ENCODE peak calls at places on chromosome 2, in nine cellular contexts. U, S, A, K, O, Q, L, E and D are unnamed samples.

GRCh38 chr2:20326163-20326780 is 24.4 kb downstream of the PUM2 start:
- DNase-seq in O (peak; percentile 62), K (peak; percentile 75), S (peak; percentile 58), Q (peak; percentile 27), A (no peak), U (no peak), E (peak; percentile 50), L (peak; percentile 79), D (peak; percentile 70)

GRCh38 chr2:7613831-7614230 is 696.6 kb downstream of the RNF144A start:
- DNase-seq in A (no peak), S (no peak), E (no peak), U (no peak), Q (no peak), K (no peak), O (no peak), L (no peak), D (no peak)

GRCh38 chr2:26578581-26578980 is 62.6 kb downstream of the CIB4 start:
- DNase-seq in U (no peak), K (no peak), Q (no peak), L (peak; percentile 38), S (no peak), E (no peak), O (no peak), A (no peak), D (no peak)

GRCh38 chr2:230863031-230863430 is 1.7 kb upstream of the ITM2C start:
- DNase-seq in Q (no peak), L (peak; percentile 34), A (no peak), E (no peak), O (no peak), S (no peak), K (no peak), U (no peak), D (no peak)

GRCh38 chr2:108315408-108316193 is 26.9 kb downstream of the SULT1C2 start:
- DNase-seq in Q (no peak), O (no peak), L (no peak), K (no peak), A (no peak), U (no peak), E (no peak), S (peak; percentile 52), D (peak; percentile 57)

GRCh38 chr2:111042772-111043771 is 77.6 kb upstream of the BCL2L11 start:
- DNase-seq in K (no peak), O (no peak), U (no peak), L (peak; percentile 28), A (no peak), Q (no peak), S (no peak), E (no peak), D (no peak)

GRCh38 chr2:5594288-5594687 is 97.9 kb upstream of the SOX11 start:
- DNase-seq in U (no peak), S (no peak), E (no peak), K (no peak), Q (no peak), A (no peak), O (no peak), L (no peak), D (no peak)

GRCh38 chr2:240995041-240995960 is 3.1 kb upstream of the SNED1 start:
- DNase-seq in U (peak; percentile 44), E (no peak), L (peak; percentile 35), S (no peak), Q (no peak), O (no peak), K (peak; percentile 15), A (peak; percentile 29), D (no peak)

GRCh38 chr2:14418110-14418509 is 214.4 kb upstream of the LRATD1 start:
- DNase-seq in O (no peak), K (no peak), A (no peak), L (no peak), Q (no peak), E (no peak), U (no peak), S (no peak), D (no peak)

GRCh38 chr2:233801357-233802131 is 23.4 kb downstream of the MROH2A start:
- DNase-seq in O (no peak), U (peak; percentile 21), L (peak; percentile 44), A (no peak), Q (peak; percentile 6), K (peak; percentile 25), S (no peak), E (no peak), D (peak; percentile 72)

GRCh38 chr2:55519908-55520885 is 679 bp downstream of the CFAP36 start:
- DNase-seq in O (peak; percentile 30), K (peak; percentile 36), S (peak; percentile 25), U (peak; percentile 55), E (peak; percentile 25), L (peak; percentile 71), Q (no peak), A (no peak), D (peak; percentile 51)

GRCh38 chr2:22521620-22522019 is 863.4 kb upstream of the KLHL29 start:
- DNase-seq in S (no peak), L (peak; percentile 55), E (no peak), U (no peak), A (no peak), O (no peak), Q (no peak), K (no peak), D (no peak)

GRCh38 chr2:231436957-231437356 is 27.3 kb downstream of the NCL start:
- DNase-seq in Q (no peak), L (no peak), K (no peak), A (peak; percentile 27), E (no peak), U (no peak), S (no peak), O (no peak), D (no peak)

GRCh38 chr2:62852254-62852653 is 146.7 kb downstream of the EHBP1 start:
- DNase-seq in Q (no peak), K (no peak), O (no peak), U (no peak), S (no peak), L (no peak), A (no peak), E (no peak), D (no peak)

DNA sequence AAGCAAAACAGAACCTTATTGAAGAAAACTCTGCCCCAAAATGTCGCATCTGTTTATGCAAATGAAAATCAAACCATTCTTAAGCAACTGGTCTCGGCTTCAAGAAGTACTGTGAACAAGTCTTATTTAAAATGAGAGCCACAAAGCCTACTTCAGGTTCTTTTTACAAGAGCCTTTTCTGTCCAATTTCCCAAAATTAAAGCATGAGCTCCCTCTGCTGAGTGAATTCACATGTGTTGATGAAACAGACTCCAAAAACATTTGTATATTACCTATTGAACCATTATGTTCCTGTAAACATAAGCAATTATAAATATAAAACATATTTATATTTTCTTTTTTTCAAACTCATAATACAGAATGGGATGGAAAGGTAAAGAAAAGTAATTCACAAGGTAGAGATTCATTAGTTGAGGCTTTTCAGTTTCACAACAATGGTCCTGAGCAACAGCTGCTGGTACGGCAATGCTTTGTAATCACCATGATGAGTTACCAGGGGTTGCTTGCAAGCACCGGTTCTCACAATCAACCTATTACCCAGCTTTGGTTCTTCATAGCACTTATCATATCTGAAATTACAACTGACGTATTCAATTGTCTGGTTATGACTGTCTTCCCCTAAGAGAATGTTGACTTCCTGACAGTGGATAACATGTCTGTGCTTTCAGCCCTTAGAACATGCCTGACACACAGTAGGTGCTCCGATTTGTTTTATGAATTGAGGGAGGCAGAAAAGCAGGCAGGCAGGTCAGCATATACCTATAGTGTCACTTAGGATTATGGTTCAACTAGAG is 108.4 kb upstream of the BZW1 start:
- DNase-seq in U (no peak), A (no peak), Q (peak; percentile 29), S (peak; percentile 77), K (no peak), L (no peak), E (peak; percentile 15), O (no peak), D (peak; percentile 91)
- H3K4me3 ChIP-seq in U (no peak overlapping the region), A (no peak overlapping the region), Q (no peak overlapping the region), S (no peak overlapping the region), K (no peak overlapping the region), L (no peak overlapping the region), E (no peak overlapping the region), O (no peak overlapping the region), D (no peak overlapping the region)

DNA sequence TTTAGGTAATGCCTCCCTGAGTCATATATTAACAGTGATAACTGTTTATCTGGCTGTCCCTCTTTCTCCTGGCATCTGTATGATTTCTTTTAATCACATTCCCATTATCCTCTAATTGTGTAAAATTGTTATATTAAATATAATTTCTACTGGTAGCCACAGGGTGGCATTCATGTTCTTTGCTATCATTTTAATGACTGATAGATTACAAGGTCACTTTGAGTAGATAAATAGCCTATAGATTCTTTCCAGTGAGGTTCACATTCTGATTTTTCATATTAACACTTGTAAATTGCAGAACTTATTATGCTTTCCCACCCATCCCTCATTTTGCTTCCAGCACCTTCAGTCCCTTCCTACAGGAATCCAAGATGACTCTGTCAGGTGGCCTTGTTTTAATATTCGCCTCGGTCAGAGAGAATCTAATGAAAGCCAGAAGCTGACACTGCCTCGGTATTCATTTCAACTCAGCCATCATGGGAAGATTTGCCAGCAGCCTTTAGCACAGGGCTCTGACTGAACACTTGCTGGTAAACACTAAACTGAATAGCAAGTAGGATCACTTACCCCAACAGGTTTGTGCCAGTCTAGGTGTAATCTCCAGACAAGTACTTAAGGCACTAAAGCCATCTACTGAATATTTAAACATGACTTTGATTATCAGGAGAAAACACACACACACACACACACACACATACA is 101.2 kb upstream of the FSHR start:
- DNase-seq in L (no peak), U (no peak), K (no peak), A (no peak), O (no peak), E (no peak), S (no peak), Q (no peak), D (no peak)
- TF ChIP-seq CTCF in L (no peak), U (peak; percentile 43), K (peak; percentile 69), A (no peak), O (no peak), E (no peak), S (no peak), Q (no peak), D (no peak)

GRCh38 chr2:234954551-234954992 is 2.8 kb downstream of the SH3BP4 start:
- DNase-seq in L (peak; percentile 55), O (no peak), K (peak; percentile 25), U (no peak), E (no peak), Q (no peak), A (peak; percentile 39), S (no peak), D (peak; percentile 90)
- H3K4me3 ChIP-seq in L (peak overlapping the region; percentile 99), O (no peak overlapping the region), K (peak overlapping the region; percentile 61), U (peak overlapping the region; percentile 89), E (no peak overlapping the region), Q (peak overlapping the region; percentile 85), A (peak overlapping the region; percentile 74), S (peak overlapping the region; percentile 93), D (peak overlapping the region; percentile 97)

DNA sequence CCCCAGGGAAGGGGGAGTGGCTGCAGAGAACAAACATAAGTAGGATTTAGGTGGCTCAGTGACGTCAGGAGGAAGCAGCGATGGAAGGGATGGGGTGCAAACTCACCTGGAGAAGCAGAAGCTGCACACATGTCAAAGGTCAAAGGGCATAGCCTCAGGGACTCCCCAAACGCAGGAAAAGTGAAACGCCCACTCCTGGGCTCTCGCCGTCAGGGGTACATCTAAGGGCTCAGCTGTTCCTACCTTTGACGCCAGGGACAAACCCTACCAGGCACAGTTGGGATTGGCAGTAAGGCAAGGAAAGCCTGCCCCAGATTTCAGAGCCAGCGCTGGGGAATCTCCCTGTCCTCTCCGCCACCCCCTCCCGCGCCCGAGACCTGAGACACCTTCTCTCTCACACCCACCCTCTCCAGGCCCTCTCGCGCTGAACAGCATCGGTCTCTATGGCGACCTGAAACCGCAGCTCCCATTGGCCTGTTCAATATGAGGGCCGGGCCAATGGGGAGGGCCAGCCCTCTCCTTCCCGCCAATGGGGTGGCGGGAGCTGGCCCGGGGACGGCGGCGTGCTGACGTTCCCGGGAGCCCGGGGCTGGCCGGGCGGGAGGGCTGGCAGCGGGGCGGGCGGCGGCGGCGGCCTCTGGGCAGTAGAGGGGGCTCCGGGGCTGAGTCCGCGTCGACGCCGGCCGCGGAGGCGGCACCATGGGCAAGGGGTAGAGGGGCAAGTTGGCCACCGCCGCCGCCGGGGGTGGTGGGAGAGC is at the start of the genes CCDC148 and PKP4:
- DNase-seq in U (peak; percentile 90), K (peak; percentile 90), O (peak; percentile 90), S (peak; percentile 94), Q (peak; percentile 66), A (peak; percentile 92), L (peak; percentile 97), E (peak; percentile 86), D (peak; percentile 88)
- TF ChIP-seq CTCF in U (peak; percentile 38), K (peak; percentile 25), O (peak; percentile 43), S (peak; percentile 44), Q (no peak), A (peak; percentile 4), L (peak; percentile 33), E (peak; percentile 24), D (peak; percentile 19)